ENCODE peak calls at places on chromosomes 4 and X, in eight cellular contexts. G, N, O, A, H, V, T and S are unnamed samples.

GRCh38 chrX:44343412-44343942 is at the start of gene EFHC2:
- DNase-seq in G (peak), N (peak), O (no peak), A (peak), H (peak), V (no peak), T (peak), S (no peak)

GRCh38 chrX:68652327-68652930 is 5.0 kb downstream of the STARD8 start:
- DNase-seq in G (no peak), N (no peak), O (no peak), A (no peak), H (no peak), V (no peak), T (no peak), S (no peak)

GRCh38 chr4:77151246-77151645 is 5.8 kb upstream of the CCNG2 start:
- DNase-seq in G (no peak), N (no peak), O (no peak), A (no peak), H (no peak), V (no peak), T (no peak), S (no peak)

GRCh38 chr4:38449506-38450174 is 214.4 kb upstream of the KLF3 start:
- DNase-seq in G (peak), N (no peak), O (no peak), A (peak), H (no peak), V (no peak), T (no peak), S (no peak)

GRCh38 chr4:11323771-11324170 is 104.9 kb downstream of the HS3ST1 start:
- DNase-seq in G (no peak), N (no peak), O (no peak), A (no peak), H (no peak), V (no peak), T (no peak), S (no peak)

GRCh38 chr4:42761804-42762203 is 104.9 kb upstream of the ATP8A1 start:
- DNase-seq in G (no peak), N (no peak), O (no peak), A (no peak), H (no peak), V (no peak), T (no peak), S (no peak)

GRCh38 chr4:115325836-115326235 is 212.4 kb upstream of the NDST4 start:
- DNase-seq in G (no peak), N (no peak), O (no peak), A (no peak), H (no peak), V (no peak), T (no peak), S (no peak)

GRCh38 chr4:128385683-128386304 is 98.2 kb upstream of the PGRMC2 start:
- DNase-seq in G (no peak), N (peak), O (no peak), A (no peak), H (no peak), V (peak), T (no peak), S (no peak)

GRCh38 chr4:51960486-51960885 is 59.7 kb downstream of the LRRC66 start:
- DNase-seq in G (no peak), N (no peak), O (no peak), A (no peak), H (no peak), V (peak), T (no peak), S (no peak)

GRCh38 chr4:94390804-94391410 is 48.3 kb upstream of the HPGDS start:
- DNase-seq in G (peak), N (peak), O (peak), A (no peak), H (no peak), V (no peak), T (peak), S (no peak)

GRCh38 chr4:139642364-139642763 is 23.3 kb upstream of the MGST2 start:
- DNase-seq in G (no peak), N (no peak), O (no peak), A (no peak), H (no peak), V (peak), T (no peak), S (no peak)

GRCh38 chr4:76792418-76792817 is 105.5 kb downstream of the SOWAHB start:
- DNase-seq in G (no peak), N (no peak), O (no peak), A (no peak), H (no peak), V (no peak), T (no peak), S (no peak)

GRCh38 chr4:158411180-158411721 is 110.4 kb upstream of the RXFP1 start:
- DNase-seq in G (peak), N (no peak), O (no peak), A (no peak), H (no peak), V (no peak), T (no peak), S (no peak)

GRCh38 chr4:110753461-110753860 is 130.6 kb upstream of the PITX2 start:
- DNase-seq in G (no peak), N (no peak), O (no peak), A (no peak), H (no peak), V (no peak), T (no peak), S (no peak)

GRCh38 chr4:5683566-5683965 is 24.8 kb downstream of the EVC2 start:
- DNase-seq in G (peak), N (no peak), O (no peak), A (no peak), H (no peak), V (no peak), T (no peak), S (no peak)

GRCh38 chr4:164210377-164210776 is 543.6 kb upstream of the SMIM31 start:
- DNase-seq in G (no peak), N (no peak), O (no peak), A (no peak), H (no peak), V (no peak), T (no peak), S (no peak)

GRCh38 chr4:166816901-166817300 is 417.4 kb downstream of the SPOCK3 start:
- DNase-seq in G (no peak), N (no peak), O (no peak), A (no peak), H (no peak), V (peak), T (no peak), S (no peak)

GRCh38 chr4:121510260-121510942 is 129.6 kb upstream of the QRFPR start:
- DNase-seq in G (no peak), N (no peak), O (no peak), A (no peak), H (no peak), V (no peak), T (no peak), S (no peak)

GRCh38 chr4:107760281-107760947 is 40.4 kb upstream of the PAPSS1 start:
- DNase-seq in G (peak), N (peak), O (no peak), A (no peak), H (no peak), V (no peak), T (no peak), S (no peak)

GRCh38 chrX:150897371-150898319 is 823 bp downstream of the CD99L2 start:
- DNase-seq in G (peak), N (peak), O (no peak), A (peak), H (peak), V (peak), T (no peak), S (no peak)

GRCh38 chr4:57303012-57303751 is 193.0 kb upstream of the IGFBP7 start:
- DNase-seq in G (no peak), N (no peak), O (no peak), A (no peak), H (no peak), V (peak), T (no peak), S (no peak)

GRCh38 chrX:103510031-103510430 is 9.3 kb downstream of the RAB40A start:
- DNase-seq in G (no peak), N (no peak), O (no peak), A (no peak), H (no peak), V (no peak), T (no peak), S (no peak)

GRCh38 chr4:153409412-153409811 is 56.7 kb upstream of the TMEM131L start:
- DNase-seq in G (no peak), N (peak), O (no peak), A (no peak), H (no peak), V (peak), T (no peak), S (no peak)

GRCh38 chr4:150501019-150501727 is 80.8 kb upstream of the MAB21L2 start:
- DNase-seq in G (no peak), N (no peak), O (no peak), A (no peak), H (no peak), V (peak), T (no peak), S (no peak)

GRCh38 chr4:74098628-74098995 is 383 bp downstream of the CXCL2 start:
- DNase-seq in G (no peak), N (peak), O (no peak), A (peak), H (no peak), V (no peak), T (no peak), S (peak)

GRCh38 chr4:121256887-121257426 is 92.8 kb upstream of the TNIP3 start:
- DNase-seq in G (no peak), N (no peak), O (no peak), A (no peak), H (no peak), V (no peak), T (no peak), S (no peak)

GRCh38 chrX:47743504-47743903 is 84.5 kb upstream of the UXT start:
- DNase-seq in G (no peak), N (no peak), O (no peak), A (no peak), H (no peak), V (no peak), T (no peak), S (no peak)

GRCh38 chrX:44431206-44431605 is 87.7 kb upstream of the EFHC2 start:
- DNase-seq in G (no peak), N (peak), O (no peak), A (no peak), H (no peak), V (peak), T (no peak), S (no peak)

GRCh38 chr4:142700521-142700920 is 145.6 kb downstream of the INPP4B start:
- DNase-seq in G (no peak), N (no peak), O (no peak), A (no peak), H (no peak), V (no peak), T (no peak), S (no peak)

GRCh38 chr4:87428979-87429378 is 6.6 kb downstream of the NUDT9 start:
- DNase-seq in G (no peak), N (no peak), O (no peak), A (no peak), H (no peak), V (no peak), T (no peak), S (no peak)

GRCh38 chrX:134601240-134601639 is 57.0 kb downstream of the PLAC1 start:
- DNase-seq in G (no peak), N (no peak), O (no peak), A (no peak), H (no peak), V (no peak), T (no peak), S (no peak)

GRCh38 chr4:174763454-174764104 is 65.5 kb downstream of the GLRA3 start:
- DNase-seq in G (no peak), N (no peak), O (no peak), A (no peak), H (no peak), V (peak), T (no peak), S (no peak)

GRCh38 chr4:107824367-107825071 is at the start of gene SGMS2:
- DNase-seq in G (peak), N (peak), O (peak), A (peak), H (peak), V (peak), T (peak), S (peak)

GRCh38 chrX:2828404-2829065 is at the start of gene GYG2:
- DNase-seq in G (peak), N (no peak), O (no peak), A (peak), H (no peak), V (no peak), T (no peak), S (peak)

GRCh38 chr4:56799824-56800756 is 21.4 kb downstream of the SPINK2 start:
- DNase-seq in G (peak), N (peak), O (peak), A (peak), H (peak), V (peak), T (peak), S (peak)

GRCh38 chr4:42927946-42928345 is 35.4 kb downstream of the GRXCR1 start:
- DNase-seq in G (no peak), N (no peak), O (no peak), A (no peak), H (no peak), V (peak), T (no peak), S (no peak)

GRCh38 chr4:153418581-153418980 is 47.6 kb upstream of the TMEM131L start:
- DNase-seq in G (no peak), N (no peak), O (no peak), A (no peak), H (no peak), V (peak), T (no peak), S (peak)

GRCh38 chrX:17563076-17563475 is 174.2 kb upstream of the SCML1 start:
- DNase-seq in G (no peak), N (no peak), O (no peak), A (no peak), H (no peak), V (no peak), T (no peak), S (no peak)

GRCh38 chr4:47933798-47934197 is 19.4 kb upstream of the NFXL1 start:
- DNase-seq in G (no peak), N (peak), O (peak), A (no peak), H (no peak), V (peak), T (no peak), S (no peak)